ENCODE peak calls at places on chromosome 6, in nine cellular contexts. B, W, C, T, L, A, X, Z and M are unnamed samples.

GRCh38 chr6:144581807-144582537 is 296.8 kb downstream of the UTRN start:
- DNase-seq in B (peak; percentile 61), W (peak; percentile 49), C (peak; percentile 40), T (no peak), L (peak; percentile 25), A (no peak), X (no peak), Z (no peak), M (no peak)

GRCh38 chr6:166910601-166911000 is 45.7 kb downstream of the RNASET2 start:
- DNase-seq in B (no peak), W (no peak), C (no peak), T (no peak), L (no peak), A (no peak), X (no peak), Z (no peak), M (no peak)

GRCh38 chr6:42692151-42692911 is 30.1 kb downstream of the PRPH2 start:
- DNase-seq in B (no peak), W (no peak), C (no peak), T (no peak), L (no peak), A (no peak), X (no peak), Z (peak; percentile 7), M (no peak)

GRCh38 chr6:80226699-80227098 is 120.2 kb downstream of the BCKDHB start:
- DNase-seq in B (no peak), W (no peak), C (no peak), T (no peak), L (no peak), A (no peak), X (no peak), Z (no peak), M (no peak)

GRCh38 chr6:155530219-155530834 is 74.7 kb upstream of the NOX3 start:
- DNase-seq in B (peak; percentile 18), W (peak; percentile 30), C (peak; percentile 52), T (no peak), L (peak; percentile 41), A (no peak), X (no peak), Z (no peak), M (no peak)

GRCh38 chr6:42045538-42046460 is 4.5 kb upstream of the TAF8 start:
- DNase-seq in B (peak; percentile 91), W (peak; percentile 56), C (peak; percentile 85), T (peak; percentile 90), L (peak; percentile 43), A (peak; percentile 97), X (peak; percentile 98), Z (peak; percentile 80), M (peak; percentile 22)

GRCh38 chr6:170037541-170038250 is 253.2 kb downstream of the DLL1 start:
- DNase-seq in B (peak; percentile 63), W (no peak), C (no peak), T (no peak), L (no peak), A (peak; percentile 28), X (peak; percentile 31), Z (no peak), M (no peak)

GRCh38 chr6:155301867-155302266 is 12.4 kb downstream of the TFB1M start:
- DNase-seq in B (no peak), W (no peak), C (no peak), T (no peak), L (no peak), A (no peak), X (no peak), Z (no peak), M (no peak)

GRCh38 chr6:1053587-1053986 is 258.3 kb upstream of the FOXQ1 start:
- DNase-seq in B (no peak), W (no peak), C (no peak), T (no peak), L (no peak), A (no peak), X (no peak), Z (no peak), M (no peak)

GRCh38 chr6:125477849-125478248 is 176.1 kb upstream of the HDDC2 start:
- DNase-seq in B (no peak), W (no peak), C (no peak), T (no peak), L (no peak), A (no peak), X (no peak), Z (no peak), M (no peak)

GRCh38 chr6:161917645-161918044 is 643.8 kb upstream of the AGPAT4 start:
- DNase-seq in B (no peak), W (no peak), C (no peak), T (no peak), L (no peak), A (no peak), X (no peak), Z (no peak), M (no peak)

GRCh38 chr6:94254689-94255088 is 835.3 kb upstream of the EPHA7 start:
- DNase-seq in B (no peak), W (peak; percentile 33), C (no peak), T (no peak), L (peak; percentile 6), A (no peak), X (no peak), Z (peak; percentile 14), M (no peak)
- TF ChIP-seq CTCF in B (no peak), W (no peak), C (peak; percentile 43), T (peak; percentile 32), L (no peak), A (no peak), X (no peak), Z (peak; percentile 59), M (no peak)

GRCh38 chr6:16132909-16133308 is 4.0 kb downstream of the MYLIP start:
- DNase-seq in B (no peak), W (no peak), C (peak; percentile 21), T (no peak), L (no peak), A (no peak), X (no peak), Z (no peak), M (no peak)
- H3K4me3 ChIP-seq in B (no peak overlapping the region), W (peak overlapping the region; percentile 94), C (peak overlapping the region; percentile 28), T (no peak overlapping the region), L (no peak overlapping the region), A (peak overlapping the region; percentile 94), X (peak overlapping the region; percentile 27), Z (no peak overlapping the region), M (no peak overlapping the region)

GRCh38 chr6:38942442-38942841 is 106.1 kb upstream of the GLP1R start:
- DNase-seq in B (no peak), W (no peak), C (no peak), T (no peak), L (no peak), A (no peak), X (no peak), Z (no peak), M (no peak)
- TF ChIP-seq CTCF in B (no peak), W (no peak), C (no peak), T (no peak), L (no peak), A (no peak), X (no peak), Z (no peak), M (no peak)

DNA sequence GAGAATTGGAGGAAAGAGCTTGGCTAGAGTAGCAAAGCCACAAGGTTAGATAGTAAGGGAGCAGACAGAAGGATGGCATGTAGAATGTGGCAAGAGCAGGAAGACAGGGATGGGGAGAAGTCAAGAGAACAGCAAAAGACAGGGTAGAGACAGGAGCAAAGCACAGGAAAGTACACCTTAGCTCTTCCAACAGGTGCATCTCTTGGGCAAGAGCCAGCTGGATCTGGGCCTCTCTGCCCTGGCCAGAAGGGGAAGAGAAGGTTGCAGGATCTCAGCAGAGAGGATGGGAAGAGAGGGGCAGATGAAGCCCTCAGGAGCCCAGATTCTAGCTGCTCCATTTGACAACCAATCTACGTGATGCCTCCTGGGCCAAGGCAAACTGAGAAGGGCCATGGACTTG is 16.7 kb downstream of the SCUBE3 start:
- DNase-seq in B (no peak), W (no peak), C (no peak), T (no peak), L (no peak), A (no peak), X (no peak), Z (peak; percentile 56), M (no peak)
- H3K4me3 ChIP-seq in B (no peak overlapping the region), W (no peak overlapping the region), C (no peak overlapping the region), T (no peak overlapping the region), L (no peak overlapping the region), A (no peak overlapping the region), X (no peak overlapping the region), Z (no peak overlapping the region), M (no peak overlapping the region)

GRCh38 chr6:164122109-164122508 is 707.6 kb downstream of the QKI start:
- DNase-seq in B (no peak), W (no peak), C (no peak), T (no peak), L (no peak), A (no peak), X (no peak), Z (no peak), M (no peak)
- TF ChIP-seq CTCF in B (no peak), W (no peak), C (no peak), T (no peak), L (no peak), A (no peak), X (no peak), Z (no peak), M (no peak)

DNA sequence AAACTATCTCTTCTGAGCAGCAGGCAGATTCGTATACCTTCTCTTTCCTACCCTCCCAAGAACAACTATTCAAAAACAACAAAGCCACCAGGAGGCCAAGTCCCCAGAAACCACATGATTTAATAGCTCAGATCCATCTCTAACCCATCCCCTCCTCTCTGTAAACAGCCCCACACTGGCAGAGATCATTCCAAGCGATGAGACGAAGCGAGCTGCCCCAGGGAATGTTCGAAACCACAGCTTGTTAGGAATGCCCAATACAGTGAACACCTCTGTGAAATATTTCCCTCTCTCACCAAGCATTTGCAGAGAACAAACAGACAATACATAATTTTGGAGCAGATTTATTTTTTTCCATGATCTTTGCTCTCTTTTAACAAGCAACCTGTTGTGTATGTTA is 231.8 kb downstream of the SOD2 start:
- DNase-seq in B (no peak), W (no peak), C (no peak), T (no peak), L (no peak), A (no peak), X (no peak), Z (no peak), M (no peak)
- H3K4me3 ChIP-seq in B (no peak overlapping the region), W (no peak overlapping the region), C (no peak overlapping the region), T (no peak overlapping the region), L (no peak overlapping the region), A (no peak overlapping the region), X (no peak overlapping the region), Z (no peak overlapping the region), M (no peak overlapping the region)

DNA sequence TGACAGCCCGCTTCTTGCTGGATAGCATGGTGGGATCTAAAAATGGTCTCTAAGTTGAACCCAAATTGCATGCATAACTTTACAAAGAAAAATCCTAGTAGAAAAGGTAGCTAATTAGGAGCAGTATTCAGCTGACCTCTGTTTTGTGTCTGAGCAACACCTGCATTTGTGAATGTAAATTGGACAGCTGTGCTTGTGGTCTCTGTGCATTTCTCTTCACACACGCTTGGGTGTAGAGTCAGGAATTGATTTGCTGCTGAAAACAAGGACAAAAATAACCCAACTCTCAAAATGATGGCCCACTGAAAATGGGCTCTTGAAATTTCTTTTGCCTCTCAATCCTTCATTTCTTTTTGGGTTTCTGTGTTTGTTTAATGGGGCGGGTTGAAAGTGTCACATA is 46.3 kb downstream of the SOBP start:
- DNase-seq in B (no peak), W (peak; percentile 83), C (no peak), T (no peak), L (no peak), A (no peak), X (no peak), Z (no peak), M (no peak)
- TF ChIP-seq CTCF in B (no peak), W (no peak), C (no peak), T (no peak), L (no peak), A (no peak), X (no peak), Z (no peak), M (no peak)

GRCh38 chr6:18380165-18380564 is 7.0 kb upstream of the RNF144B start:
- DNase-seq in B (no peak), W (no peak), C (no peak), T (no peak), L (no peak), A (no peak), X (no peak), Z (no peak), M (no peak)
- H3K4me3 ChIP-seq in B (no peak overlapping the region), W (no peak overlapping the region), C (no peak overlapping the region), T (no peak overlapping the region), L (no peak overlapping the region), A (no peak overlapping the region), X (no peak overlapping the region), Z (no peak overlapping the region), M (no peak overlapping the region)